ENCODE peak calls at places on chromosomes 13 and 19, in four cellular contexts. Y is testis, C is astrocyte, M is AG10803. O is an unnamed sample.
A peak's percentile ranks its signal among the peaks of the same experiment; 100 is the strongest.

GRCh38 chr19:35350591-35350990 is 2.9 kb downstream of the FFAR1 start:
- DNase-seq in Y (no peak), C (no peak), M (no peak), O (no peak)

GRCh38 chr13:41458187-41458938 is 1.0 kb downstream of the RGCC start:
- DNase-seq in Y (no peak), C (peak; percentile 14), M (no peak), O (peak; percentile 33)

GRCh38 chr19:49912965-49913685 is 15.9 kb upstream of the ATF5 start:
- DNase-seq in Y (peak; percentile 62), C (no peak), M (no peak), O (no peak)

GRCh38 chr19:17385878-17386611 is 8.0 kb downstream of the CCDC194 start:
- DNase-seq in Y (peak; percentile 56), C (no peak), M (peak; percentile 23), O (peak; percentile 73)

GRCh38 chr19:47228168-47228936 is 2.6 kb downstream of the BBC3 start:
- DNase-seq in Y (peak; percentile 52), C (no peak), M (peak; percentile 48), O (peak; percentile 55)

GRCh38 chr13:33119886-33120543 is 103.8 kb downstream of the KL start:
- DNase-seq in Y (no peak), C (peak; percentile 73), M (no peak), O (no peak)

GRCh38 chr13:41627425-41627824 is 170.1 kb downstream of the RGCC start:
- DNase-seq in Y (no peak), C (no peak), M (no peak), O (no peak)

GRCh38 chr13:44350775-44351504 is 22.7 kb upstream of the SERP2 start:
- DNase-seq in Y (no peak), C (no peak), M (no peak), O (no peak)

GRCh38 chr13:114179087-114179658 is at the start of gene CFAP97D2:
- DNase-seq in Y (no peak), C (no peak), M (no peak), O (no peak)

GRCh38 chr19:4909172-4909896 is at the start of gene UHRF1:
- DNase-seq in Y (no peak), C (no peak), M (no peak), O (no peak)

GRCh38 chr13:110507678-110508381 is 53.7 kb downstream of the RAB20 start:
- DNase-seq in Y (no peak), C (no peak), M (no peak), O (no peak)

GRCh38 chr19:23817519-23817918 is 58.8 kb upstream of the ZNF681 start:
- DNase-seq in Y (peak; percentile 71), C (peak; percentile 8), M (no peak), O (peak; percentile 53)

GRCh38 chr13:40220299-40220935 is 446.0 kb downstream of the FOXO1 start:
- DNase-seq in Y (no peak), C (peak; percentile 61), M (peak; percentile 16), O (no peak)

GRCh38 chr19:30356951-30357579 is 15.1 kb upstream of the ZNF536 start:
- DNase-seq in Y (no peak), C (no peak), M (no peak), O (no peak)
- TF ChIP-seq CTCF in Y (no peak), C (no peak), M (no peak), O (no peak)

GRCh38 chr13:73286177-73286576 is 227.4 kb downstream of the KLF5 start:
- DNase-seq in Y (no peak), C (no peak), M (no peak), O (no peak)
- TF ChIP-seq CTCF in Y (no peak), C (no peak), M (no peak), O (no peak)

GRCh38 chr19:18995804-18996241 is 37.5 kb downstream of the SUGP2 start:
- DNase-seq in Y (peak; percentile 70), C (peak; percentile 89), M (peak; percentile 86), O (peak; percentile 75)
- TF ChIP-seq CTCF in Y (peak; percentile 20), C (peak; percentile 67), M (peak; percentile 75), O (peak; percentile 40)

GRCh38 chr19:13539332-13539731 is 33.1 kb upstream of the CACNA1A start:
- DNase-seq in Y (no peak), C (no peak), M (no peak), O (no peak)

GRCh38 chr19:13541554-13541953 is 35.3 kb upstream of the CACNA1A start:
- DNase-seq in Y (no peak), C (no peak), M (no peak), O (no peak)

GRCh38 chr19:13547102-13547501 is 40.8 kb upstream of the CACNA1A start:
- DNase-seq in Y (no peak), C (no peak), M (no peak), O (no peak)

GRCh38 chr19:13538854-13539253 is 32.6 kb upstream of the CACNA1A start:
- DNase-seq in Y (no peak), C (no peak), M (no peak), O (no peak)

DNA sequence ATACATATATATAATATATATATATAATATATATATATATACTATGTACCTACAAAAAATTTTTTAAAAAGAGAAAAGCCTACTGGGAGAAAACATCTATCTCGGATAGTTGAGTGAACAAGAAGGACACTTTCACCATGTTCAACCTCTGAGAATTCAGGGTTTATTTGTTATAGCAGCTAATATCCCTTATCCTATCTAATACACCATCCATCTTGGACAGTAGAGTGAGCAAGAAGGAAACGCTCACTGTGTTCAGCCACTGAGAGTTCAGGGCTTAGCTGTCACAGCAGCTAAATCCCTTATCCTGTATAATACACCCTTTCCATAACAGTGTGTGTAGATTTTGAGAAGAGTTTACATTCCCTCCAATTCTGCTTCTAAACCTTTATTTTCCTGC is 38.1 kb upstream of the CACNA1A start:
- DNase-seq in Y (no peak), C (no peak), M (no peak), O (no peak)
- TF ChIP-seq CTCF in Y (no peak), C (no peak), M (no peak), O (no peak)

GRCh38 chr13:112183544-112184145 is 116.7 kb downstream of the SOX1 start:
- DNase-seq in Y (no peak), C (no peak), M (no peak), O (peak; percentile 4)

GRCh38 chr13:112184261-112184660 is 117.3 kb downstream of the SOX1 start:
- DNase-seq in Y (no peak), C (no peak), M (no peak), O (no peak)

GRCh38 chr13:112181336-112182051 is 114.5 kb downstream of the SOX1 start:
- DNase-seq in Y (no peak), C (no peak), M (no peak), O (no peak)

GRCh38 chr13:112182831-112183543 is 116.0 kb downstream of the SOX1 start:
- DNase-seq in Y (no peak), C (no peak), M (no peak), O (peak; percentile 15)

GRCh38 chr13:112182251-112182650 is 115.3 kb downstream of the SOX1 start:
- DNase-seq in Y (no peak), C (no peak), M (no peak), O (peak; percentile 16)
- TF ChIP-seq CTCF in Y (no peak), C (no peak), M (no peak), O (no peak)